ENCODE peak calls at places on chromosomes 5 and 9, in ten cellular contexts. Z, U, R, A, S, C, P, B, V and J are unnamed samples.

GRCh38 chr9:88835038-88835466 is 156.2 kb upstream of the S1PR3 start:
- DNase-seq in Z (no peak), U (peak), R (no peak), A (no peak), S (no peak), C (no peak), P (no peak), B (no peak), V (no peak), J (no peak)

GRCh38 chr5:180074462-180074861 is 2.9 kb upstream of the RNF130 start:
- DNase-seq in Z (no peak), U (no peak), R (no peak), A (no peak), S (no peak), C (no peak), P (no peak), B (no peak), V (no peak), J (no peak)

GRCh38 chr5:56910123-56910951 is 941 bp downstream of the SETD9 start:
- DNase-seq in Z (no peak), U (peak), R (peak), A (peak), S (peak), C (peak), P (no peak), B (peak), V (peak), J (peak)

GRCh38 chr5:173001229-173001841 is 17.8 kb downstream of the ATP6V0E1 start:
- DNase-seq in Z (no peak), U (no peak), R (no peak), A (no peak), S (no peak), C (no peak), P (no peak), B (no peak), V (no peak), J (no peak)

GRCh38 chr9:137138058-137138697 is 776 bp upstream of the GRIN1 start:
- DNase-seq in Z (no peak), U (no peak), R (no peak), A (no peak), S (no peak), C (no peak), P (no peak), B (peak), V (no peak), J (peak)

GRCh38 chr9:114282926-114283325 is 40.0 kb upstream of the ORM1 start:
- DNase-seq in Z (peak), U (peak), R (no peak), A (peak), S (no peak), C (no peak), P (peak), B (no peak), V (peak), J (peak)

GRCh38 chr5:20972419-20972925 is 984.5 kb upstream of the CDH18 start:
- DNase-seq in Z (peak), U (no peak), R (peak), A (peak), S (peak), C (peak), P (peak), B (peak), V (no peak), J (peak)

GRCh38 chr9:36566813-36567217 is 5.9 kb upstream of the MELK start:
- DNase-seq in Z (peak), U (peak), R (no peak), A (no peak), S (peak), C (peak), P (peak), B (no peak), V (peak), J (peak)

GRCh38 chr9:101578378-101578777 is 16.4 kb downstream of the PPP3R2 start:
- DNase-seq in Z (no peak), U (no peak), R (no peak), A (no peak), S (no peak), C (no peak), P (no peak), B (no peak), V (no peak), J (no peak)

GRCh38 chr5:56717253-56717987 is 97.9 kb upstream of the MAP3K1 start:
- DNase-seq in Z (no peak), U (no peak), R (no peak), A (peak), S (no peak), C (no peak), P (peak), B (no peak), V (no peak), J (no peak)

GRCh38 chr5:169651526-169651925 is 14.5 kb downstream of the DOCK2 start:
- DNase-seq in Z (no peak), U (no peak), R (no peak), A (no peak), S (no peak), C (no peak), P (no peak), B (no peak), V (no peak), J (no peak)

GRCh38 chr5:177377851-177378776 is 6.1 kb upstream of the SLC34A1 start:
- DNase-seq in Z (no peak), U (no peak), R (no peak), A (no peak), S (no peak), C (no peak), P (no peak), B (no peak), V (no peak), J (no peak)

GRCh38 chr5:54620583-54620933 is 103.0 kb downstream of the SNX18 start:
- DNase-seq in Z (peak), U (peak), R (no peak), A (no peak), S (no peak), C (no peak), P (no peak), B (no peak), V (no peak), J (no peak)

GRCh38 chr5:7244208-7244607 is 151.7 kb upstream of the ADCY2 start:
- DNase-seq in Z (no peak), U (no peak), R (no peak), A (no peak), S (no peak), C (no peak), P (no peak), B (no peak), V (no peak), J (no peak)

GRCh38 chr5:34587355-34588241 is 68.5 kb upstream of the RAI14 start:
- DNase-seq in Z (no peak), U (peak), R (no peak), A (no peak), S (no peak), C (no peak), P (peak), B (no peak), V (no peak), J (no peak)

GRCh38 chr9:107942870-107943269 is 453.3 kb upstream of the KLF4 start:
- DNase-seq in Z (no peak), U (no peak), R (no peak), A (no peak), S (no peak), C (no peak), P (no peak), B (no peak), V (no peak), J (no peak)

GRCh38 chr5:177434942-177435738 is 8.7 kb downstream of the GRK6 start:
- DNase-seq in Z (no peak), U (no peak), R (no peak), A (no peak), S (no peak), C (no peak), P (no peak), B (no peak), V (peak), J (no peak)

GRCh38 chr5:65142511-65143011 is 339.2 kb downstream of the ADAMTS6 start:
- DNase-seq in Z (no peak), U (peak), R (no peak), A (no peak), S (no peak), C (no peak), P (peak), B (no peak), V (no peak), J (no peak)

GRCh38 chr5:3862906-3863305 is 267.3 kb downstream of the IRX1 start:
- DNase-seq in Z (no peak), U (no peak), R (no peak), A (no peak), S (no peak), C (no peak), P (peak), B (no peak), V (no peak), J (no peak)

GRCh38 chr9:26170224-26170623 is 492.0 kb upstream of the TUSC1 start:
- DNase-seq in Z (no peak), U (peak), R (no peak), A (no peak), S (no peak), C (no peak), P (no peak), B (no peak), V (no peak), J (no peak)

GRCh38 chr5:61332369-61332745 is 299 bp downstream of the ZSWIM6 start:
- DNase-seq in Z (peak), U (peak), R (peak), A (peak), S (peak), C (peak), P (no peak), B (peak), V (no peak), J (peak)

GRCh38 chr9:28197653-28198052 is 624.4 kb upstream of the C9orf72 start:
- DNase-seq in Z (no peak), U (no peak), R (no peak), A (no peak), S (no peak), C (no peak), P (peak), B (no peak), V (no peak), J (no peak)

GRCh38 chr5:95617057-95617456 is 2.8 kb upstream of the GPR150 start:
- DNase-seq in Z (no peak), U (no peak), R (no peak), A (no peak), S (no peak), C (no peak), P (peak), B (no peak), V (no peak), J (no peak)

GRCh38 chr5:37839441-37840035 is 303 bp downstream of the GDNF start:
- DNase-seq in Z (peak), U (peak), R (peak), A (no peak), S (peak), C (peak), P (peak), B (peak), V (no peak), J (peak)

GRCh38 chr5:79845448-79846197 is 145.4 kb downstream of the MTX3 start:
- DNase-seq in Z (no peak), U (peak), R (no peak), A (no peak), S (no peak), C (no peak), P (peak), B (no peak), V (no peak), J (no peak)

GRCh38 chr5:1511037-1511436 is 12.7 kb downstream of the LPCAT1 start:
- DNase-seq in Z (peak), U (no peak), R (no peak), A (no peak), S (peak), C (peak), P (no peak), B (peak), V (peak), J (peak)

GRCh38 chr9:100197553-100197952 is 98.5 kb downstream of the INVS start:
- DNase-seq in Z (no peak), U (no peak), R (no peak), A (no peak), S (no peak), C (no peak), P (peak), B (no peak), V (no peak), J (no peak)

GRCh38 chr5:28648108-28648507 is 1609.7 kb upstream of the CDH9 start:
- DNase-seq in Z (no peak), U (no peak), R (no peak), A (no peak), S (no peak), C (no peak), P (peak), B (peak), V (no peak), J (no peak)

GRCh38 chr5:59893436-59894227 is at the start of gene PDE4D:
- DNase-seq in Z (peak), U (peak), R (peak), A (peak), S (no peak), C (peak), P (peak), B (peak), V (peak), J (peak)

GRCh38 chr5:34639852-34640626 is 16.1 kb upstream of the RAI14 start:
- DNase-seq in Z (no peak), U (peak), R (no peak), A (no peak), S (no peak), C (no peak), P (no peak), B (no peak), V (no peak), J (no peak)

DNA sequence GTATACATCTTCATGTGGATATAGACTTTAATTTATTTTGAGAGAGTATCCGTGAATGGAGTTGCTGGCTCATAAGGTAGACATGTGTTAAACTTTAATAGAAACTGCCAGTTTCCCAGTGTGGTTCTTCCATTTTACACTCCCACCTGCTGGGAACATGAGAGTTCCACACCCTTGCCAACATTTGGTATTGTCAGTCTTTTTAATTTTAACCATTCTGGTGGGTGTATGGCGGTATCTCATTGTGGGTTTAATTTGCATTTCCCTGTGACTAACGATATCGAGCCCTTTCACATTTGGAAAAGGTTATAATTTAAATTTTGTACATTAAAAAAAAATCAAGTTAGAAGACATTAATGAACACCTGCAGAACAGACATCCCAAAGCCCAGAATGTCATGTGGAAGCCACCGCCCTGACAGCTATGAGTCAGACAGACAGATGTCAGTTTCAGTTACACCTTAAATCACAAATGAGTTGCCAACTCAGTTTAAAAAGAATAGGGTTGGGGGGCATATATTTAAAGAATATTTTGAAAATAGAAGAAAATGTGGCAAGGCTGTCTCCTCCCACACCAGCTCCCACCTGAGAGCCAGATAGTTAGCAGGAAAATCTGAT is 36.9 kb downstream of the ANKRD33B start:
- DNase-seq in Z (no peak), U (no peak), R (no peak), A (no peak), S (peak), C (no peak), P (peak), B (no peak), V (no peak), J (no peak)
- TF ChIP-seq CTCF in Z (no peak), U (peak), R (no peak), A (no peak), S (no peak), C (peak), P (no peak), B (no peak), V (no peak), J (no peak)

DNA sequence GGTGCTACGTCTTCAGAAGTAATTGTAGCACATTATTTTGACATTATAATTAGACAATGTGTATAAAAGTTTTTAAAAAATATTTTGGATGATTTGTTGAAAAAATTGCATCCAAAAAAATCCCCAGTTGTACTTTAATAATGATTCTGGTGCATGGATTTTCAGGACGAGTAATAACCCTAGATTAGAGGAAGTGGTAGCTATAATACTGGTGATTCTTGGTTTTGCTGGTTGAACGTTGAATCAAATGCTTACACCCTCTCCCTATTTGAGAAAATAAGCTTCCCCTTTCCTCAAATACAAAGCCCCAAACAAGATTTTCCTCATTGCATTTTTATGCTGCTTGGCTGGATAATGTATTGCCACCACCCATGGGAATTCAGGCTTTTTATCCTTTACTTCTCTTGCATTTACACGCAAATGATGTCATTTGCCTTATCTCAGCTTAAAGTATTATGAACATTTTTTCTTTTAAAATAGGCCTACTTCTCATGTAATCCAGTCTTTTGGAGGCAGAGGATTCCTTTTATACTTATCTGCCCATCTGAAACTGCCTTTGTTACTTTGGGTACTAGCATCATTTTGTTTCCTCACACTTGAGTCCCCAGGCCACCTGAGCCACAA is 86.3 kb downstream of the UBE2R2 start:
- DNase-seq in Z (no peak), U (no peak), R (no peak), A (no peak), S (no peak), C (no peak), P (no peak), B (no peak), V (no peak), J (no peak)
- TF ChIP-seq CTCF in Z (no peak), U (no peak), R (no peak), A (no peak), S (no peak), C (no peak), P (no peak), B (no peak), V (no peak), J (no peak)

GRCh38 chr9:106438928-106439327 is 424.0 kb upstream of the ZNF462 start:
- DNase-seq in Z (no peak), U (peak), R (no peak), A (no peak), S (no peak), C (no peak), P (no peak), B (no peak), V (no peak), J (no peak)
- TF ChIP-seq CTCF in Z (no peak), U (no peak), R (no peak), A (no peak), S (no peak), C (no peak), P (no peak), B (no peak), V (no peak), J (no peak)

DNA sequence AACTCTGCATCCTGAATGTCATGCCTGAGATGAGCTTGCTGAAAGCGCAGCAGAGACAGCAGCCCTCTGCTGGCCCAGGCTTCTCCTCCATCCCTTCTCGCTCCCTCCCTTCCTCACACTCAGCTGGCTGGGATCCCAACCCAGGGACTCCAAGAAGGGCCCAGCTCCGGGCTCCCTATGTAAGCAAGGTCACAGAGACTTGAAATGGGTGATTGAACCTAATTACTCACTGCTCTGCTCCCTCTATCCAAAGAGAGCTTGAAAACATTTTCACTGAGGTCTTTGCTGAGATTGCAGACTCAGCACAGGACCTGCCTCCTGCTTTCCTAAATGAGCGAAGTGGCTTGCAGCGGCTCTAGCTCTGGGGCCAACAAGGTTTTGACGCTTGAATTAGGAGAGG is 42.8 kb downstream of the RAPGEF1 start:
- DNase-seq in Z (no peak), U (no peak), R (no peak), A (no peak), S (no peak), C (no peak), P (no peak), B (no peak), V (no peak), J (no peak)
- TF ChIP-seq CTCF in Z (peak), U (no peak), R (no peak), A (no peak), S (peak), C (no peak), P (no peak), B (no peak), V (no peak), J (no peak)